ENCODE peak calls at places on chromosomes 3 and 15, in seven cellular contexts. F is HT-29; W is T follicular helper cell; P is GM03348; S is AG08396; E is central memory CD8-positive, alpha-beta T cell; O is stimulated activated naive CD8-positive, alpha-beta T cell treated with anti-CD3 and anti-CD28 coated beads, Interleukin-15, Interleukin-2, amounts not matched to agents 100 U/mL and 50 U/mL, for 24 hours. G is an unnamed sample.
A peak's percentile ranks its signal among the peaks of the same experiment; 100 is the strongest.

GRCh38 chr3:144229237-144229830 is 257.7 kb downstream of the DIPK2A start:
- DNase-seq in F (no peak), W (no peak), P (no peak), S (no peak), E (no peak), O (no peak), G (no peak)

GRCh38 chr15:70596354-70597055 is 166.9 kb downstream of the UACA start:
- DNase-seq in F (peak; percentile 75), W (no peak), P (peak; percentile 72), S (peak; percentile 82), E (no peak), O (peak; percentile 10), G (peak; percentile 90)

GRCh38 chr15:76201536-76202255 is 109.6 kb downstream of the ETFA start:
- DNase-seq in F (no peak), W (no peak), P (no peak), S (no peak), E (no peak), O (no peak), G (no peak)

GRCh38 chr3:156862338-156862737 is 36.2 kb downstream of the LEKR1 start:
- DNase-seq in F (no peak), W (no peak), P (no peak), S (no peak), E (no peak), O (no peak), G (no peak)

GRCh38 chr15:101314301-101314700 is 19.3 kb upstream of the SNRPA1 start:
- DNase-seq in F (no peak), W (no peak), P (no peak), S (no peak), E (no peak), O (no peak), G (no peak)

GRCh38 chr3:94115482-94115881 is 52.6 kb downstream of the NSUN3 start:
- DNase-seq in F (peak; percentile 52), W (no peak), P (peak; percentile 53), S (peak; percentile 21), E (no peak), O (no peak), G (no peak)

GRCh38 chr3:175224051-175224450 is 364.9 kb downstream of the NAALADL2 start:
- DNase-seq in F (peak; percentile 20), W (no peak), P (no peak), S (no peak), E (no peak), O (no peak), G (no peak)

GRCh38 chr3:177813322-177813721 is 616.0 kb upstream of the TBL1XR1 start:
- DNase-seq in F (peak; percentile 38), W (no peak), P (no peak), S (no peak), E (no peak), O (no peak), G (no peak)

GRCh38 chr3:53493997-53494791 is at the start of gene CACNA1D:
- DNase-seq in F (peak; percentile 77), W (no peak), P (peak; percentile 62), S (peak; percentile 53), E (no peak), O (peak; percentile 21), G (no peak)

GRCh38 chr3:32480596-32480995 is 22.1 kb downstream of the CMTM6 start:
- DNase-seq in F (no peak), W (no peak), P (no peak), S (no peak), E (no peak), O (no peak), G (no peak)

GRCh38 chr3:191358929-191359328 is 28.6 kb upstream of the UTS2B start:
- DNase-seq in F (no peak), W (no peak), P (no peak), S (no peak), E (no peak), O (no peak), G (no peak)

GRCh38 chr3:158404319-158404718 is 166.7 kb upstream of the MLF1 start:
- DNase-seq in F (no peak), W (no peak), P (no peak), S (no peak), E (no peak), O (no peak), G (no peak)

GRCh38 chr3:123582315-123582714 is 2.5 kb downstream of the HACD2 start:
- DNase-seq in F (no peak), W (no peak), P (no peak), S (no peak), E (no peak), O (no peak), G (no peak)

GRCh38 chr15:38474155-38474757 is 20.3 kb downstream of the FAM98B start:
- DNase-seq in F (peak; percentile 88), W (peak; percentile 29), P (peak; percentile 74), S (peak; percentile 54), E (no peak), O (no peak), G (peak; percentile 58)

GRCh38 chr3:125117631-125118191 is 61.9 kb upstream of the HEG1 start:
- DNase-seq in F (no peak), W (no peak), P (no peak), S (no peak), E (no peak), O (no peak), G (no peak)

GRCh38 chr15:43943511-43943910 is 116.7 kb downstream of the WDR76 start:
- DNase-seq in F (no peak), W (no peak), P (peak; percentile 63), S (no peak), E (no peak), O (no peak), G (peak; percentile 32)

GRCh38 chr15:35505816-35506215 is 40.1 kb downstream of the DPH6 start:
- DNase-seq in F (no peak), W (no peak), P (no peak), S (no peak), E (no peak), O (no peak), G (no peak)

GRCh38 chr3:111151438-111151837 is 79.8 kb downstream of the NECTIN3 start:
- DNase-seq in F (peak; percentile 89), W (no peak), P (peak; percentile 46), S (peak; percentile 46), E (no peak), O (no peak), G (peak; percentile 40)

GRCh38 chr3:72336821-72337479 is 511.3 kb downstream of the SHQ1 start:
- DNase-seq in F (peak; percentile 36), W (no peak), P (peak; percentile 64), S (peak; percentile 17), E (no peak), O (no peak), G (no peak)

GRCh38 chr3:127652246-127652995 is 20.3 kb upstream of the ABTB1 start:
- DNase-seq in F (peak; percentile 82), W (no peak), P (peak; percentile 72), S (peak; percentile 74), E (no peak), O (peak; percentile 44), G (peak; percentile 25)

GRCh38 chr3:122938756-122939425 is 88.7 kb downstream of the SEMA5B start:
- DNase-seq in F (no peak), W (no peak), P (no peak), S (no peak), E (no peak), O (no peak), G (no peak)

GRCh38 chr3:126155819-126156218 is 24.6 kb downstream of the ALDH1L1 start:
- DNase-seq in F (no peak), W (no peak), P (no peak), S (peak; percentile 1), E (no peak), O (no peak), G (no peak)

GRCh38 chr3:132079150-132079549 is 44.3 kb upstream of the CPNE4 start:
- DNase-seq in F (no peak), W (no peak), P (peak; percentile 3), S (no peak), E (no peak), O (no peak), G (no peak)